ENCODE peak calls at places on chromosomes 16 and 17, in five cellular contexts. H is Caco-2, G is right cardiac atrium, N is tibial nerve, K is prostate gland. I is an unnamed sample. For H3K4me1 and H3K9me3, the result is how much of the 10 kb centered on the place peaks cover.

GRCh38 chr17:45431531-45432404 is 902 bp downstream of the ARHGAP27 start:
- DNase-seq in H (peak), G (peak), N (no peak), K (peak), I (no peak)

GRCh38 chr16:74501484-74502479 is 80.5 kb upstream of the CLEC18B start:
- DNase-seq in H (no peak), G (no peak), N (no peak), K (no peak), I (no peak)

GRCh38 chr16:80006175-80006895 is 405.8 kb upstream of the MAF start:
- DNase-seq in H (no peak), G (peak), N (no peak), K (no peak), I (no peak)

GRCh38 chr17:77131919-77132318 is 8.8 kb upstream of the SEC14L1 start:
- DNase-seq in H (no peak), G (no peak), N (no peak), K (no peak), I (no peak)

GRCh38 chr16:78571880-78572279 is 472.4 kb downstream of the WWOX start:
- DNase-seq in H (no peak), G (no peak), N (no peak), K (no peak), I (no peak)

GRCh38 chr16:3009568-3010390 is 2.9 kb upstream of the CLDN9 start:
- DNase-seq in H (peak), G (no peak), N (no peak), K (peak), I (no peak)

GRCh38 chr16:55035037-55035436 is 104.4 kb downstream of the IRX5 start:
- DNase-seq in H (peak), G (no peak), N (no peak), K (no peak), I (no peak)

GRCh38 chr17:79066963-79067362 is 7.7 kb upstream of the ENGASE start:
- DNase-seq in H (no peak), G (no peak), N (no peak), K (no peak), I (no peak)

DNA sequence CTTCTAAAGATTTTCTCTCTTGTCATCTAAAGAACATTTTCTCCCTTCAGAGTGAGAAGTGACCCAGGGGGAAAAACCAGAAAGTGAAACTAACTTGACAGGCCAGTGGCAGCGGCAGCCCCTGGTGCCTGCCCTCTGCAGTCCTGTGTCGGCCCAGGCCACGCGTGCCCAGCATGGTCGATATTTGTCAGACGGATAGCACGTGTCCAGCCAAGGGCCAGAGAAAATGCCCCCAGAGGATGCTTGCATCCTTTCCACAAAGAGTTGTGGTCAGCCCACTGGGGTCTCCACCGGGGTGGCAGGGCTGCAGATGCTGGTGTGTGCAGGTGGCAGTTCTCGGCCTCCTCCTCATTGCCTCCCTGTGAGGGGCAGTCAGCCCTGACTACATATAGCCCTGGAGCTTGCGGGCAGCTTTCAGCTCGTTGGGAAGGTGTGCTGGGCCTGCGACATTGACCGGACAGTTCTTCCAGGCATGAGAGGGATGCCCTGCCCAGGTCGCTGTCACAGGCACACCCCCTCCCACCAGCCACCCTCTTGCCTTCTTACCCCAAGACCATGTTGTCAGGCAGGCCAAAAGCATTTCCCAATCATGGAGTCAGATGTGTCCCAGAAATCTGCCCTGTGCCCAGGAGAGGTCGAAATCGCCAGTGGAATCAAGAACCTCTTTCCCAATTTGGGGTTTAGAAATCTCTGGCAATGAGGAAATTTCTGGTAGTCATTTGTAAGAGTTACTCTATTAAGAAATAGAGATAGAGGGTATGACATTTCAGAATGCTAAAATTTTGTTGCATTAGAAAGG is 176.9 kb downstream of the RAB11FIP4 start:
- DNase-seq in H (no peak), G (peak), N (no peak), K (no peak), I (no peak)
- H3K4me1 ChIP-seq in H (under half), G (under half), N (under half), K (under half), I (half or more)

DNA sequence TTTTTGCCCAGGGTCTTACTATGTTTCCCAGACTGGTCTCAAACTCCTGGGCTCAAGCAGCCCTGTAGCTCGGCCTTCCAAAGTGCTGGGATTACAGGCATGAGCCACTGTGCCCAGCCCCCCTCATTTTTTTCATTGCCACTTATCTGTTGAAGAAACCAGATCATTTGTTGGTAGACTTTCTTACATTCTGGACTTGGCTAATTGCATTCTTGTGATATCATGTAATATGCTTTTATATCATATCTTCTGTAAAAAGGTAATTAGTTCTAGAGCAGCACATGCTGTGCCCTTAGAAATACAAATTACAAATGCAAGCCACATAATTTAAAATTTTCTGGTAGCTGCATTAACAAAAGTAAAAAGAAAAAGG is 53.9 kb downstream of the PPM1E start:
- DNase-seq in H (no peak), G (no peak), N (no peak), K (no peak), I (no peak)
- H3K9me3 ChIP-seq in H (under half), G (under half), N (under half), K (under half), I (under half)

GRCh38 chr16:84574191-84574590 is 43.7 kb downstream of the COTL1 start:
- DNase-seq in H (no peak), G (no peak), N (no peak), K (no peak), I (no peak)
- H3K4me1 ChIP-seq in H (under half), G (under half), N (under half), K (under half), I (under half)

GRCh38 chr17:42581744-42582270 is 4.3 kb upstream of the PSMC3IP start:
- DNase-seq in H (no peak), G (no peak), N (no peak), K (no peak), I (no peak)

GRCh38 chr17:42577140-42577531 is 393 bp downstream of the PSMC3IP start:
- DNase-seq in H (peak), G (no peak), N (no peak), K (no peak), I (no peak)

GRCh38 chr17:42577532-42578281 is at the start of gene PSMC3IP:
- DNase-seq in H (peak), G (peak), N (peak), K (peak), I (peak)

GRCh38 chr17:42579794-42580551 is 2.4 kb upstream of the PSMC3IP start:
- DNase-seq in H (no peak), G (no peak), N (no peak), K (no peak), I (no peak)

DNA sequence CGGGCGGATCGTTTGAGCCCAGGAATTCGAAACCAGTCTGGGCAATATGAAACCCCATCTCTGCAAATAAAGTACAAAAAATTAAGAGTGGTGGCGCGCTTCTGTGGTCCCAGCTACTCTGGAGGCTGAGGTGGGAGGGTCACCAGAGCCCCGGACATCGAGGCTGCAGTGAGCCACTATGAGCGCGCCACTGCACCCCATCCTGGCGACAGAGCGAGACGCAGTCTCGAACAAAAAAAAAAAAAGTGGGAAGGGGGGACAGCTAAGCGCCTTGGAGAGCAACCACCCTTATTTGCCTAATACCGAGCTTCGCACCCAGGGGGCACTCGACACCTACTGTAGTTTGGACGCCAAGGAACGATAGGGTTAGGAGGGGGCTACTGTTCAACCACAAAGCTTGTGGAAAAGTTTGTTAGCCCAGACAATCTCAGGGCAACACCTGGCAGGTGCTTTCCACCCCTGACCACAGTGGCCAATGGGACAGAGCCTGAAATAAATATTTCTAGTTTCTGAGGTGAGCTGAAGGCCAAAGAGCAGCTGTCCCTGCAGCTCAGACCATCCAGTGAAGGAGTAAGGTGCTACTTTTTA is 847 bp upstream of the PSMC3IP start:
- DNase-seq in H (peak), G (peak), N (peak), K (peak), I (peak)
- H3K9me3 ChIP-seq in H (under half), G (under half), N (under half), K (under half), I (under half)

GRCh38 chr17:18037482-18037881 is 1.5 kb downstream of the ATPAF2 start:
- DNase-seq in H (no peak), G (no peak), N (no peak), K (no peak), I (no peak)
- H3K4me1 ChIP-seq in H (under half), G (under half), N (under half), K (under half), I (under half)

GRCh38 chr16:50023626-50024025 is 1.4 kb upstream of the CNEP1R1 start:
- DNase-seq in H (no peak), G (no peak), N (no peak), K (no peak), I (no peak)
- H3K9me3 ChIP-seq in H (under half), G (under half), N (under half), K (under half), I (under half)